ENCODE peak calls at places on chromosome 16, in eight cellular contexts. One of them, this sample, is unnamed.

GRCh38 chr16:31052131-31052530 is 18.8 kb downstream of the STX4 start:
- DNase-seq in activated CD8-positive, alpha-beta memory T cell treated with anti-CD3 and anti-CD28 coated beads, Interleukin-2, amount 50 U/mL, for 4 hours: no peak
- DNase-seq in stomach: no peak
- DNase-seq in right cardiac atrium: no peak
- DNase-seq in dorsolateral prefrontal cortex: no peak
- DNase-seq in mesenteric fat pad: no peak
- DNase-seq in stimulated activated CD4-positive, alpha-beta T cell treated with anti-CD3 and anti-CD28 coated beads, Interleukin-4, amount 100 ng/mL, for 48 hours: no peak
- DNase-seq in adipocyte: peak
- DNase-seq in this sample: no peak

GRCh38 chr16:89691231-89691985 is 4.9 kb downstream of the CDK10 start:
- DNase-seq in activated CD8-positive, alpha-beta memory T cell treated with anti-CD3 and anti-CD28 coated beads, Interleukin-2, amount 50 U/mL, for 4 hours: no peak
- DNase-seq in stomach: no peak
- DNase-seq in dorsolateral prefrontal cortex: no peak
- DNase-seq in right cardiac atrium: no peak
- DNase-seq in stimulated activated CD4-positive, alpha-beta T cell treated with anti-CD3 and anti-CD28 coated beads, Interleukin-4, amount 100 ng/mL, for 48 hours: no peak
- DNase-seq in adipocyte: no peak
- DNase-seq in mesenteric fat pad: no peak
- DNase-seq in this sample: no peak

GRCh38 chr16:84303023-84303422 is 8.3 kb downstream of the WFDC1 start:
- DNase-seq in mesenteric fat pad: no peak
- DNase-seq in stomach: no peak
- DNase-seq in stimulated activated CD4-positive, alpha-beta T cell treated with anti-CD3 and anti-CD28 coated beads, Interleukin-4, amount 100 ng/mL, for 48 hours: no peak
- DNase-seq in dorsolateral prefrontal cortex: no peak
- DNase-seq in adipocyte: peak
- DNase-seq in right cardiac atrium: no peak
- DNase-seq in activated CD8-positive, alpha-beta memory T cell treated with anti-CD3 and anti-CD28 coated beads, Interleukin-2, amount 50 U/mL, for 4 hours: no peak
- DNase-seq in this sample: no peak

GRCh38 chr16:87203060-87203656 is 114.0 kb downstream of the C16orf95 start:
- DNase-seq in mesenteric fat pad: no peak
- DNase-seq in stimulated activated CD4-positive, alpha-beta T cell treated with anti-CD3 and anti-CD28 coated beads, Interleukin-4, amount 100 ng/mL, for 48 hours: peak
- DNase-seq in dorsolateral prefrontal cortex: no peak
- DNase-seq in right cardiac atrium: peak
- DNase-seq in activated CD8-positive, alpha-beta memory T cell treated with anti-CD3 and anti-CD28 coated beads, Interleukin-2, amount 50 U/mL, for 4 hours: peak
- DNase-seq in stomach: peak
- DNase-seq in adipocyte: peak
- DNase-seq in this sample: peak

GRCh38 chr16:30557397-30557949 is 701 bp downstream of the ZNF764 start:
- DNase-seq in dorsolateral prefrontal cortex: no peak
- DNase-seq in mesenteric fat pad: no peak
- DNase-seq in stomach: no peak
- DNase-seq in adipocyte: peak
- DNase-seq in activated CD8-positive, alpha-beta memory T cell treated with anti-CD3 and anti-CD28 coated beads, Interleukin-2, amount 50 U/mL, for 4 hours: no peak
- DNase-seq in stimulated activated CD4-positive, alpha-beta T cell treated with anti-CD3 and anti-CD28 coated beads, Interleukin-4, amount 100 ng/mL, for 48 hours: no peak
- DNase-seq in right cardiac atrium: peak
- DNase-seq in this sample: no peak

GRCh38 chr16:50368410-50369132 is at the start of gene BRD7:
- DNase-seq in stomach: peak
- DNase-seq in activated CD8-positive, alpha-beta memory T cell treated with anti-CD3 and anti-CD28 coated beads, Interleukin-2, amount 50 U/mL, for 4 hours: peak
- DNase-seq in stimulated activated CD4-positive, alpha-beta T cell treated with anti-CD3 and anti-CD28 coated beads, Interleukin-4, amount 100 ng/mL, for 48 hours: peak
- DNase-seq in mesenteric fat pad: peak
- DNase-seq in dorsolateral prefrontal cortex: peak
- DNase-seq in right cardiac atrium: peak
- DNase-seq in adipocyte: peak
- DNase-seq in this sample: peak

GRCh38 chr16:49857423-49858181 is 1.7 kb upstream of the ZNF423 start:
- DNase-seq in stomach: peak
- DNase-seq in right cardiac atrium: peak
- DNase-seq in mesenteric fat pad: no peak
- DNase-seq in dorsolateral prefrontal cortex: no peak
- DNase-seq in adipocyte: peak
- DNase-seq in stimulated activated CD4-positive, alpha-beta T cell treated with anti-CD3 and anti-CD28 coated beads, Interleukin-4, amount 100 ng/mL, for 48 hours: peak
- DNase-seq in activated CD8-positive, alpha-beta memory T cell treated with anti-CD3 and anti-CD28 coated beads, Interleukin-2, amount 50 U/mL, for 4 hours: peak
- DNase-seq in this sample: peak

GRCh38 chr16:59201160-59201559 is 467.0 kb upstream of the GOT2 start:
- DNase-seq in adipocyte: no peak
- DNase-seq in dorsolateral prefrontal cortex: no peak
- DNase-seq in stimulated activated CD4-positive, alpha-beta T cell treated with anti-CD3 and anti-CD28 coated beads, Interleukin-4, amount 100 ng/mL, for 48 hours: no peak
- DNase-seq in stomach: no peak
- DNase-seq in mesenteric fat pad: no peak
- DNase-seq in right cardiac atrium: no peak
- DNase-seq in activated CD8-positive, alpha-beta memory T cell treated with anti-CD3 and anti-CD28 coated beads, Interleukin-2, amount 50 U/mL, for 4 hours: no peak
- DNase-seq in this sample: no peak

GRCh38 chr16:15899538-15900100 is 11.2 kb upstream of the CEP20 start:
- DNase-seq in adipocyte: peak
- DNase-seq in stimulated activated CD4-positive, alpha-beta T cell treated with anti-CD3 and anti-CD28 coated beads, Interleukin-4, amount 100 ng/mL, for 48 hours: peak
- DNase-seq in mesenteric fat pad: no peak
- DNase-seq in stomach: peak
- DNase-seq in activated CD8-positive, alpha-beta memory T cell treated with anti-CD3 and anti-CD28 coated beads, Interleukin-2, amount 50 U/mL, for 4 hours: no peak
- DNase-seq in dorsolateral prefrontal cortex: no peak
- DNase-seq in right cardiac atrium: no peak
- DNase-seq in this sample: no peak

GRCh38 chr16:24769806-24770205 is 40.4 kb downstream of the TNRC6A start:
- DNase-seq in activated CD8-positive, alpha-beta memory T cell treated with anti-CD3 and anti-CD28 coated beads, Interleukin-2, amount 50 U/mL, for 4 hours: no peak
- DNase-seq in right cardiac atrium: no peak
- DNase-seq in mesenteric fat pad: no peak
- DNase-seq in dorsolateral prefrontal cortex: no peak
- DNase-seq in stimulated activated CD4-positive, alpha-beta T cell treated with anti-CD3 and anti-CD28 coated beads, Interleukin-4, amount 100 ng/mL, for 48 hours: no peak
- DNase-seq in adipocyte: peak
- DNase-seq in stomach: no peak
- DNase-seq in this sample: no peak

This sample was measured in Right ventricle myocardium superior.